ENCODE peak calls at places on chromosomes 2 and 18, in seven cellular contexts. V, W, B, M, E, Z and I are unnamed samples.

GRCh38 chr2:214117054-214117453 is 293.8 kb upstream of the VWC2L start:
- DNase-seq in V (no peak), W (no peak), B (no peak), M (no peak), E (no peak), Z (no peak), I (no peak)

GRCh38 chr2:121429119-121429903 is 101.4 kb upstream of the RNU4ATAC start:
- DNase-seq in V (no peak), W (no peak), B (no peak), M (peak; percentile 36), E (peak; percentile 43), Z (no peak), I (no peak)

GRCh38 chr2:222358876-222359275 is 60.1 kb upstream of the PAX3 start:
- DNase-seq in V (no peak), W (no peak), B (no peak), M (no peak), E (no peak), Z (no peak), I (peak; percentile 6)

GRCh38 chr2:189798312-189799029 is 14.2 kb downstream of the PMS1 start:
- DNase-seq in V (peak; percentile 24), W (no peak), B (peak; percentile 25), M (no peak), E (no peak), Z (no peak), I (no peak)

GRCh38 chr2:88452151-88452851 is at the start of gene FOXI3:
- DNase-seq in V (no peak), W (peak; percentile 11), B (no peak), M (no peak), E (peak; percentile 59), Z (no peak), I (no peak)

GRCh38 chr2:51888120-51888519 is 856.2 kb upstream of the NRXN1 start:
- DNase-seq in V (no peak), W (no peak), B (no peak), M (no peak), E (no peak), Z (no peak), I (no peak)

GRCh38 chr2:54657664-54658083 is 65.8 kb upstream of the EML6 start:
- DNase-seq in V (no peak), W (peak; percentile 31), B (no peak), M (no peak), E (peak; percentile 78), Z (peak; percentile 14), I (no peak)

GRCh38 chr18:23706971-23707640 is 17.9 kb downstream of the LAMA3 start:
- DNase-seq in V (no peak), W (no peak), B (no peak), M (no peak), E (no peak), Z (no peak), I (no peak)

GRCh38 chr2:234571620-234572407 is 74.9 kb upstream of the ARL4C start:
- DNase-seq in V (no peak), W (no peak), B (no peak), M (no peak), E (no peak), Z (no peak), I (no peak)

GRCh38 chr2:222982010-222982908 is 69.7 kb upstream of the KCNE4 start:
- DNase-seq in V (peak; percentile 38), W (no peak), B (peak; percentile 67), M (no peak), E (no peak), Z (no peak), I (peak; percentile 73)

GRCh38 chr2:128217671-128218070 is 101.0 kb downstream of the HS6ST1 start:
- DNase-seq in V (no peak), W (no peak), B (no peak), M (no peak), E (no peak), Z (no peak), I (no peak)

GRCh38 chr2:158489366-158490112 is 32.8 kb downstream of the PKP4 start:
- DNase-seq in V (no peak), W (no peak), B (no peak), M (no peak), E (no peak), Z (no peak), I (no peak)

GRCh38 chr2:126775300-126775985 is 119.5 kb downstream of the GYPC start:
- DNase-seq in V (no peak), W (no peak), B (no peak), M (no peak), E (no peak), Z (no peak), I (no peak)

GRCh38 chr2:108364676-108365297 is 13.0 kb upstream of the SULT1C4 start:
- DNase-seq in V (no peak), W (no peak), B (no peak), M (no peak), E (no peak), Z (no peak), I (no peak)